ENCODE peak calls at places on chromosomes 12 and 14, in ten cellular contexts. M is mesendoderm; K is stimulated activated effector memory CD8-positive, alpha-beta T cell treated with anti-CD3 and anti-CD28 coated beads, Interleukin-12 subunit alpha, Interleukin-12 subunit beta, amount 100 ng/mL, for 72 hours; H is upper lobe of left lung; U is HS-5; A is CD8-positive, alpha-beta memory T cell; G is Peyer's patch; X is stimulated activated CD4-positive, alpha-beta T cell treated with anti-CD3 and anti-CD28 coated beads, Interleukin-12 subunit alpha, Interleukin-12 subunit beta, amount 100 ng/mL, for 24 hours; L is smooth muscle cell of the brain vasculature; R is SK-MEL-5. Q is an unnamed sample.
A peak's percentile ranks its signal among the peaks of the same experiment; 100 is the strongest.

GRCh38 chr12:91142184-91142583 is 30.9 kb upstream of the LUM start:
- DNase-seq in M (no peak), K (no peak), H (no peak), U (no peak), A (no peak), G (no peak), X (no peak), L (no peak), R (no peak), Q (no peak)

GRCh38 chr14:55867726-55868125 is 250.5 kb upstream of the PELI2 start:
- DNase-seq in M (no peak), K (no peak), H (no peak), U (peak; percentile 14), A (no peak), G (no peak), X (no peak), L (no peak), R (no peak), Q (no peak)

GRCh38 chr12:14214495-14214894 is 151.0 kb upstream of the ATF7IP start:
- DNase-seq in M (no peak), K (no peak), H (no peak), U (no peak), A (no peak), G (no peak), X (no peak), L (no peak), R (no peak), Q (no peak)

GRCh38 chr14:89504602-89505320 is 87.7 kb upstream of the FOXN3 start:
- DNase-seq in M (no peak), K (peak; percentile 73), H (peak; percentile 43), U (peak; percentile 50), A (no peak), G (peak; percentile 55), X (no peak), L (no peak), R (no peak), Q (no peak)

GRCh38 chr12:106113042-106113441 is 25.7 kb downstream of the NUAK1 start:
- DNase-seq in M (peak; percentile 73), K (peak; percentile 59), H (no peak), U (no peak), A (no peak), G (no peak), X (no peak), L (no peak), R (no peak), Q (no peak)

GRCh38 chr12:41053046-41053445 is 135.1 kb upstream of the PDZRN4 start:
- DNase-seq in M (no peak), K (no peak), H (no peak), U (no peak), A (no peak), G (no peak), X (no peak), L (no peak), R (no peak), Q (no peak)

GRCh38 chr12:91335724-91336123 is 153.1 kb upstream of the DCN start:
- DNase-seq in M (no peak), K (no peak), H (no peak), U (no peak), A (no peak), G (no peak), X (no peak), L (no peak), R (no peak), Q (no peak)

GRCh38 chr12:132719954-132720324 is 9.3 kb downstream of the PGAM5 start:
- DNase-seq in M (no peak), K (no peak), H (no peak), U (no peak), A (no peak), G (no peak), X (no peak), L (no peak), R (no peak), Q (no peak)

GRCh38 chr14:52082903-52083302 is 14.0 kb upstream of the NID2 start:
- DNase-seq in M (no peak), K (no peak), H (no peak), U (no peak), A (no peak), G (no peak), X (no peak), L (no peak), R (no peak), Q (no peak)

GRCh38 chr14:95533391-95533821 is 1.4 kb upstream of the GLRX5 start:
- DNase-seq in M (peak; percentile 44), K (no peak), H (no peak), U (no peak), A (no peak), G (no peak), X (no peak), L (no peak), R (peak; percentile 35), Q (no peak)

GRCh38 chr12:39405580-39405979 is 37.3 kb downstream of the KIF21A start:
- DNase-seq in M (no peak), K (no peak), H (no peak), U (no peak), A (no peak), G (no peak), X (no peak), L (no peak), R (peak; percentile 71), Q (no peak)

GRCh38 chr14:60653709-60654161 is 4.5 kb upstream of the SIX1 start:
- DNase-seq in M (peak; percentile 30), K (no peak), H (no peak), U (no peak), A (no peak), G (no peak), X (no peak), L (no peak), R (no peak), Q (no peak)

GRCh38 chr14:32043624-32044023 is 33.5 kb upstream of the ARHGAP5 start:
- DNase-seq in M (no peak), K (no peak), H (no peak), U (no peak), A (no peak), G (no peak), X (no peak), L (no peak), R (no peak), Q (no peak)

GRCh38 chr12:402127-402456 is 648 bp downstream of the CCDC77 start:
- DNase-seq in M (peak; percentile 70), K (no peak), H (no peak), U (no peak), A (no peak), G (no peak), X (no peak), L (no peak), R (peak; percentile 38), Q (no peak)

GRCh38 chr14:96649327-96649601 is 147.1 kb downstream of the PAPOLA start:
- DNase-seq in M (no peak), K (no peak), H (peak; percentile 73), U (no peak), A (no peak), G (no peak), X (no peak), L (no peak), R (no peak), Q (no peak)

GRCh38 chr12:55830601-55831406 is 1.4 kb upstream of the DNAJC14 start:
- DNase-seq in M (peak; percentile 74), K (peak; percentile 73), H (peak; percentile 65), U (no peak), A (peak; percentile 20), G (peak; percentile 49), X (no peak), L (no peak), R (peak; percentile 33), Q (peak; percentile 71)

GRCh38 chr12:24280085-24280842 is 330.8 kb upstream of the SOX5 start:
- DNase-seq in M (no peak), K (no peak), H (no peak), U (no peak), A (no peak), G (no peak), X (no peak), L (no peak), R (no peak), Q (no peak)

GRCh38 chr12:121520119-121520518 is 60.7 kb downstream of the KDM2B start:
- DNase-seq in M (no peak), K (no peak), H (peak; percentile 77), U (no peak), A (no peak), G (no peak), X (no peak), L (no peak), R (no peak), Q (no peak)

GRCh38 chr14:32078030-32078793 is 1.1 kb downstream of the ARHGAP5 start:
- DNase-seq in M (no peak), K (no peak), H (peak; percentile 42), U (no peak), A (no peak), G (peak; percentile 31), X (no peak), L (no peak), R (peak; percentile 48), Q (peak; percentile 40)

GRCh38 chr14:56953884-56954283 is 143.6 kb upstream of the OTX2 start:
- DNase-seq in M (peak; percentile 48), K (no peak), H (no peak), U (no peak), A (no peak), G (no peak), X (no peak), L (no peak), R (no peak), Q (no peak)

GRCh38 chr12:109730306-109731145 is 16.9 kb downstream of the FAM222A start:
- DNase-seq in M (no peak), K (no peak), H (no peak), U (no peak), A (no peak), G (no peak), X (no peak), L (no peak), R (no peak), Q (no peak)

GRCh38 chr12:89448951-89449371 is 75.6 kb downstream of the GALNT4 start:
- DNase-seq in M (no peak), K (no peak), H (no peak), U (no peak), A (no peak), G (no peak), X (no peak), L (no peak), R (no peak), Q (no peak)

GRCh38 chr14:93643127-93643526 is 145.2 kb downstream of the PRIMA1 start:
- DNase-seq in M (no peak), K (no peak), H (no peak), U (no peak), A (no peak), G (no peak), X (no peak), L (no peak), R (no peak), Q (no peak)

GRCh38 chr12:25276199-25276937 is 25.6 kb upstream of the KRAS start:
- DNase-seq in M (no peak), K (peak; percentile 62), H (peak; percentile 41), U (peak; percentile 71), A (no peak), G (no peak), X (peak; percentile 56), L (peak; percentile 55), R (peak; percentile 17), Q (no peak)

GRCh38 chr12:49089831-49090773 is 4.5 kb downstream of the DHH start:
- DNase-seq in M (no peak), K (peak; percentile 68), H (no peak), U (no peak), A (no peak), G (no peak), X (no peak), L (no peak), R (no peak), Q (peak; percentile 28)

GRCh38 chr12:110547090-110547489 is 36.0 kb downstream of the PPTC7 start:
- DNase-seq in M (no peak), K (no peak), H (no peak), U (no peak), A (no peak), G (no peak), X (no peak), L (no peak), R (no peak), Q (no peak)

GRCh38 chr12:123269395-123269892 is 2.2 kb downstream of the CDK2AP1 start:
- DNase-seq in M (peak; percentile 90), K (peak; percentile 61), H (peak; percentile 58), U (no peak), A (no peak), G (peak; percentile 55), X (no peak), L (no peak), R (peak; percentile 94), Q (peak; percentile 83)

GRCh38 chr12:39123580-39123979 is 218.2 kb upstream of the CPNE8 start:
- DNase-seq in M (peak; percentile 97), K (no peak), H (no peak), U (no peak), A (no peak), G (no peak), X (no peak), L (no peak), R (no peak), Q (no peak)

Q was measured in occipital lobe.